ENCODE peak calls at places on chromosomes 2 and 18, in six cellular contexts. Q is adrenal gland; L is body of pancreas; T is amniotic stem cell; K is activated gamma-delta T cell treated with anti-CD3 and anti-CD28 coated beads, Interleukin-2, amount 50 U/mL, for 16 hours; I is activated T-cell treated with anti-CD3 and anti-CD28 coated beads, Interleukin-2, amount 50 U/mL, for 4 hours. N is an unnamed sample.
A peak's percentile ranks its signal among the peaks of the same experiment; 100 is the strongest.

GRCh38 chr18:57728941-57729511 is 74.1 kb downstream of the ATP8B1 start:
- DNase-seq in Q (no peak), L (no peak), T (no peak), K (no peak), I (no peak), N (no peak)

GRCh38 chr2:151914989-151915628 is 86.9 kb upstream of the ARL5A start:
- DNase-seq in Q (no peak), L (no peak), T (no peak), K (no peak), I (no peak), N (no peak)

GRCh38 chr2:143344780-143345179 is 215.6 kb downstream of the ARHGAP15 start:
- DNase-seq in Q (no peak), L (no peak), T (no peak), K (no peak), I (no peak), N (no peak)

GRCh38 chr2:188383158-188383557 is 91.5 kb downstream of the GULP1 start:
- DNase-seq in Q (no peak), L (no peak), T (no peak), K (no peak), I (no peak), N (no peak)

GRCh38 chr2:98458207-98458606 is 13.5 kb downstream of the INPP4A start:
- DNase-seq in Q (no peak), L (no peak), T (no peak), K (no peak), I (peak; percentile 37), N (no peak)

GRCh38 chr2:241977557-241978300 is 108.2 kb downstream of the RTP5 start:
- DNase-seq in Q (no peak), L (no peak), T (no peak), K (no peak), I (no peak), N (no peak)

GRCh38 chr18:23977709-23978483 is 36.7 kb upstream of the TTC39C start:
- DNase-seq in Q (no peak), L (no peak), T (no peak), K (no peak), I (no peak), N (no peak)

GRCh38 chr18:59900222-59901128 is 679 bp downstream of the PMAIP1 start:
- DNase-seq in Q (no peak), L (peak; percentile 49), T (peak; percentile 47), K (peak; percentile 65), I (peak; percentile 61), N (peak; percentile 74)

GRCh38 chr18:68713791-68714190 is 1.1 kb downstream of the TMX3 start:
- DNase-seq in Q (no peak), L (no peak), T (no peak), K (no peak), I (no peak), N (no peak)

GRCh38 chr2:67574230-67574629 is 177.1 kb downstream of the ETAA1 start:
- DNase-seq in Q (no peak), L (no peak), T (no peak), K (no peak), I (no peak), N (no peak)

GRCh38 chr2:9539530-9539929 is 16.1 kb downstream of the ADAM17 start:
- DNase-seq in Q (no peak), L (no peak), T (no peak), K (no peak), I (no peak), N (no peak)

GRCh38 chr2:38712871-38713270 is 38.3 kb downstream of the SRSF7 start:
- DNase-seq in Q (no peak), L (no peak), T (no peak), K (no peak), I (no peak), N (no peak)

GRCh38 chr2:3265981-3266726 is 111.5 kb downstream of the EIPR1 start:
- DNase-seq in Q (no peak), L (no peak), T (no peak), K (no peak), I (no peak), N (no peak)

GRCh38 chr18:31583185-31583854 is 8.4 kb upstream of the TTR start:
- DNase-seq in Q (no peak), L (no peak), T (no peak), K (no peak), I (no peak), N (no peak)

GRCh38 chr2:102016399-102016955 is 24.7 kb downstream of the IL1R2 start:
- DNase-seq in Q (no peak), L (no peak), T (no peak), K (no peak), I (no peak), N (no peak)

GRCh38 chr2:77519888-77520506 is 2.2 kb downstream of the LRRTM4 start:
- DNase-seq in Q (no peak), L (no peak), T (no peak), K (no peak), I (no peak), N (no peak)

GRCh38 chr2:31401580-31401979 is 13.0 kb downstream of the XDH start:
- DNase-seq in Q (no peak), L (no peak), T (peak; percentile 86), K (no peak), I (no peak), N (no peak)

GRCh38 chr2:71991397-71991796 is 156.3 kb downstream of the CYP26B1 start:
- DNase-seq in Q (peak; percentile 42), L (no peak), T (no peak), K (no peak), I (no peak), N (no peak)

GRCh38 chr2:129468879-129469278 is 510.6 kb upstream of the RAB6C start:
- DNase-seq in Q (no peak), L (no peak), T (no peak), K (no peak), I (no peak), N (no peak)

GRCh38 chr2:8682719-8683667 is 1.1 kb downstream of the ID2 start:
- DNase-seq in Q (peak; percentile 56), L (peak; percentile 44), T (peak; percentile 24), K (peak; percentile 16), I (peak; percentile 29), N (peak; percentile 33)

GRCh38 chr2:67048314-67048713 is 348.8 kb upstream of the ETAA1 start:
- DNase-seq in Q (no peak), L (no peak), T (no peak), K (no peak), I (no peak), N (no peak)

GRCh38 chr2:234031207-234031606 is 19.3 kb upstream of the SPP2 start:
- DNase-seq in Q (no peak), L (no peak), T (no peak), K (no peak), I (no peak), N (no peak)

GRCh38 chr2:205675861-205676516 is 6.3 kb upstream of the NRP2 start:
- DNase-seq in Q (peak; percentile 31), L (no peak), T (peak; percentile 67), K (no peak), I (no peak), N (no peak)

GRCh38 chr2:152755029-152755428 is 36.6 kb downstream of the ARL6IP6 start:
- DNase-seq in Q (no peak), L (peak; percentile 18), T (no peak), K (no peak), I (no peak), N (no peak)

GRCh38 chr2:156399950-156400703 is 36.1 kb upstream of the GPD2 start:
- DNase-seq in Q (peak; percentile 91), L (peak; percentile 92), T (peak; percentile 52), K (peak; percentile 5), I (no peak), N (no peak)

GRCh38 chr2:241272298-241272721 is 43.2 kb downstream of the HDLBP start:
- DNase-seq in Q (peak; percentile 34), L (peak; percentile 59), T (no peak), K (no peak), I (no peak), N (no peak)

GRCh38 chr2:26584656-26585055 is 56.5 kb downstream of the CIB4 start:
- DNase-seq in Q (no peak), L (no peak), T (no peak), K (no peak), I (no peak), N (no peak)

GRCh38 chr2:20640411-20641122 is 10.3 kb downstream of the HS1BP3 start:
- DNase-seq in Q (peak; percentile 73), L (peak; percentile 21), T (no peak), K (no peak), I (no peak), N (no peak)

GRCh38 chr2:221973502-221973901 is 325.3 kb downstream of the PAX3 start:
- DNase-seq in Q (no peak), L (no peak), T (no peak), K (no peak), I (no peak), N (no peak)

GRCh38 chr2:120935339-120936313 is 200.0 kb downstream of the GLI2 start:
- DNase-seq in Q (no peak), L (peak; percentile 38), T (peak; percentile 34), K (no peak), I (no peak), N (no peak)

GRCh38 chr2:88028931-88029330 is 12.6 kb upstream of the RNU2-63P start:
- DNase-seq in Q (no peak), L (no peak), T (no peak), K (no peak), I (no peak), N (no peak)

GRCh38 chr2:181846840-181847554 is 44.5 kb upstream of the ITPRID2 start:
- DNase-seq in Q (no peak), L (no peak), T (no peak), K (no peak), I (no peak), N (no peak)

GRCh38 chr2:209321581-209321980 is 102.3 kb upstream of the MAP2 start:
- DNase-seq in Q (no peak), L (no peak), T (no peak), K (no peak), I (no peak), N (no peak)

GRCh38 chr2:38523728-38524437 is 78.8 kb downstream of the HNRNPLL start:
- DNase-seq in Q (no peak), L (no peak), T (no peak), K (no peak), I (no peak), N (no peak)

GRCh38 chr18:23735021-23735464 is 45.8 kb downstream of the LAMA3 start:
- DNase-seq in Q (no peak), L (no peak), T (no peak), K (no peak), I (no peak), N (no peak)

GRCh38 chr2:8259106-8259840 is 422.6 kb upstream of the ID2 start:
- DNase-seq in Q (no peak), L (peak; percentile 15), T (no peak), K (no peak), I (no peak), N (no peak)

GRCh38 chr2:81077396-81077795 is 772.8 kb upstream of the LRRTM1 start:
- DNase-seq in Q (no peak), L (no peak), T (no peak), K (no peak), I (no peak), N (no peak)

N was measured in stimulated activated naive CD4-positive, alpha-beta T cell treated with Interleukin-2 at 50 U/mL for 16 hours.